ENCODE peak calls at places on chromosomes 13 and 19, in five cellular contexts. One of them, this sample, is unnamed.

GRCh38 chr19:33245948-33246728 is 20.5 kb upstream of the SLC7A10 start:
- DNase-seq in colonic mucosa: no peak
- DNase-seq in heart right ventricle: peak
- DNase-seq in GM20000: no peak
- DNase-seq in tibial artery: no peak
- DNase-seq in this sample: no peak

GRCh38 chr19:491146-491741 is 5.0 kb upstream of the MADCAM1 start:
- DNase-seq in heart right ventricle: peak
- DNase-seq in GM20000: no peak
- DNase-seq in tibial artery: no peak
- DNase-seq in colonic mucosa: no peak
- DNase-seq in this sample: no peak

GRCh38 chr19:10116085-10116865 is 3.4 kb downstream of the EIF3G start:
- DNase-seq in colonic mucosa: no peak
- DNase-seq in tibial artery: no peak
- DNase-seq in heart right ventricle: no peak
- DNase-seq in GM20000: no peak
- DNase-seq in this sample: no peak

GRCh38 chr13:82672248-82672647 is 1210.0 kb downstream of the SLITRK1 start:
- DNase-seq in GM20000: no peak
- DNase-seq in colonic mucosa: no peak
- DNase-seq in heart right ventricle: no peak
- DNase-seq in tibial artery: no peak
- DNase-seq in this sample: no peak

GRCh38 chr19:38388310-38389100 is at the start of gene SPRED3:
- DNase-seq in tibial artery: no peak
- DNase-seq in colonic mucosa: no peak
- DNase-seq in heart right ventricle: peak
- DNase-seq in GM20000: no peak
- DNase-seq in this sample: no peak

GRCh38 chr19:39502640-39503417 is 4.1 kb downstream of the DLL3 start:
- DNase-seq in heart right ventricle: peak
- DNase-seq in colonic mucosa: peak
- DNase-seq in tibial artery: no peak
- DNase-seq in GM20000: peak
- DNase-seq in this sample: peak

GRCh38 chr13:20404488-20405222 is 121.0 kb downstream of the CRYL1 start:
- DNase-seq in GM20000: no peak
- DNase-seq in tibial artery: no peak
- DNase-seq in colonic mucosa: no peak
- DNase-seq in heart right ventricle: no peak
- DNase-seq in this sample: no peak

GRCh38 chr13:21663197-21663596 is 7.7 kb upstream of the FGF9 start:
- DNase-seq in heart right ventricle: no peak
- DNase-seq in GM20000: no peak
- DNase-seq in tibial artery: no peak
- DNase-seq in colonic mucosa: peak
- DNase-seq in this sample: no peak

GRCh38 chr13:100789025-100789424 is 114.4 kb upstream of the TMTC4 start:
- DNase-seq in tibial artery: no peak
- DNase-seq in GM20000: no peak
- DNase-seq in heart right ventricle: no peak
- DNase-seq in colonic mucosa: no peak
- DNase-seq in this sample: no peak

GRCh38 chr19:45484273-45484945 is 12.4 kb downstream of the RTN2 start:
- DNase-seq in heart right ventricle: no peak
- DNase-seq in colonic mucosa: no peak
- DNase-seq in tibial artery: no peak
- DNase-seq in GM20000: no peak
- DNase-seq in this sample: no peak

GRCh38 chr13:94858856-94859811 is 146.8 kb upstream of the SOX21 start:
- DNase-seq in tibial artery: peak
- DNase-seq in GM20000: no peak
- DNase-seq in heart right ventricle: peak
- DNase-seq in colonic mucosa: peak
- DNase-seq in this sample: no peak

GRCh38 chr13:28501547-28501946 is 6.6 kb upstream of the FLT1 start:
- DNase-seq in GM20000: no peak
- DNase-seq in heart right ventricle: peak
- DNase-seq in colonic mucosa: no peak
- DNase-seq in tibial artery: no peak
- DNase-seq in this sample: no peak

GRCh38 chr19:17089238-17089637 is 13.7 kb downstream of the MYO9B start:
- DNase-seq in colonic mucosa: no peak
- DNase-seq in GM20000: no peak
- DNase-seq in heart right ventricle: no peak
- DNase-seq in tibial artery: no peak
- DNase-seq in this sample: no peak

DNA sequence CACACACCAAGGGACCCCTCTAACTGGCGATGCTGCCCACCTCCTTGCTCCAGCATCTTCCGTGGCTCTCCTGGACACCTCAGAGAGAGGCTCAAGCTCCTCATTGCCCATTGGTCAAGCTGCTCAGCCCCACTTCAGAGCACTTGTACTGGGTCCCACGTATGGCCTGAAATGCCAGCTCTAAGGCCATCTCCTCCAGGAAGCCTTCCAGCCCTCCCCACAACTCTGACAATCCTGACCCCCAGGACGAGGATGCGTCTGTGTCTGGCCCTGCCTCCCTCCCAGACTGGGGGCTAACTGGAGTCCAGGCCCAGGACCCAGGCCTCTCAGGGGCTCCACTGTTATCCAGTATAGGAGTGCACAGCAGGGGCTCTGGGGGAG is 7.9 kb upstream of the HOMER3 start:
- DNase-seq in GM20000: no peak
- DNase-seq in heart right ventricle: no peak
- DNase-seq in colonic mucosa: no peak
- DNase-seq in tibial artery: no peak
- DNase-seq in this sample: no peak
- TF ChIP-seq CTCF in GM20000: no peak
- TF ChIP-seq CTCF in heart right ventricle: no peak
- TF ChIP-seq CTCF in colonic mucosa: no peak
- TF ChIP-seq CTCF in tibial artery: no peak
- TF ChIP-seq CTCF in this sample: no peak

DNA sequence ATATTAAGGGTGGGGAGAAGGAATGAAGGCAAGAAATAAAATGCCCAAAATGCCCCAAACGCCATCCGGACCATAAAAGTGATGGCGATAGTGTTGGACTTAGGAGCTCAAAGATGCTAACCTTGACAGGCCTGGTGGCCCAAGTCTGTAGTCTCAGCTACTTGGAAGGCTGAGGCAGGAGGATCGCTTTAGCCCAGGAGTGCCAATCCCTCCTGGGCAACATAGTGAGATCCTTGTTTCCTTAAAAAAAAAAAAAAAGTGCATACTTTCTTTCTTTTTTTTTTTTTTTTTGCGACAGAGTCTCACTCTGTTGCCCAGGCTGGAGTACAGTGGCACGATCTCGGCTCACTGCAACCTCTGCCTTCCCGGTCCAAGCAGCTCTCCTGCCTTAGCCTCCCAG is 32.0 kb upstream of the MRI1 start:
- DNase-seq in colonic mucosa: no peak
- DNase-seq in GM20000: no peak
- DNase-seq in tibial artery: no peak
- DNase-seq in heart right ventricle: no peak
- DNase-seq in this sample: no peak
- TF ChIP-seq CTCF in colonic mucosa: no peak
- TF ChIP-seq CTCF in GM20000: no peak
- TF ChIP-seq CTCF in tibial artery: no peak
- TF ChIP-seq CTCF in heart right ventricle: no peak
- TF ChIP-seq CTCF in this sample: no peak

GRCh38 chr13:65615506-65615905 is 1614.6 kb downstream of the PCDH9 start:
- DNase-seq in colonic mucosa: no peak
- DNase-seq in tibial artery: no peak
- DNase-seq in GM20000: no peak
- DNase-seq in heart right ventricle: no peak
- DNase-seq in this sample: no peak

DNA sequence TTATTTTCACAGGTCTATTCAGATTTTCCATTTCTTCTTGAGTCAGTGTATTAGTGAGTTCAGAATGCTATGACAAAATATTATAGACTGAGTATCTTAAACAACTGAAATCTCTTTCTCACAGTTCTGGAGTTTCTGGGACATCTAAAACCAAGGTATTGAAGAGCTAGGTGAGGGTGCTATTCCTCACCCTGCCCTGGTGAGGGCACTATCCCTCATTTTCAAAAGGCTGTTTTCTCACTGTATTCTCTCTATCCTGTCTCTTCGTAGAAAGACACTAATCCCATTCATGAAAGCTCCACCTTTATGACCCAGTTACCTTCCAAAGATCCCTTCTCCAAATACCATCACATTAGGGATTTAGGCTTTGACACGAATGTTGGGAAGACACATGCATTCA is 1617.1 kb downstream of the PCDH9 start:
- DNase-seq in heart right ventricle: no peak
- DNase-seq in colonic mucosa: no peak
- DNase-seq in GM20000: no peak
- DNase-seq in tibial artery: no peak
- DNase-seq in this sample: no peak
- TF ChIP-seq CTCF in heart right ventricle: no peak
- TF ChIP-seq CTCF in colonic mucosa: no peak
- TF ChIP-seq CTCF in GM20000: no peak
- TF ChIP-seq CTCF in tibial artery: no peak
- TF ChIP-seq CTCF in this sample: no peak

GRCh38 chr19:18672606-18673337 is 10.7 kb upstream of the CRTC1 start:
- DNase-seq in colonic mucosa: no peak
- DNase-seq in GM20000: peak
- DNase-seq in heart right ventricle: no peak
- DNase-seq in tibial artery: peak
- DNase-seq in this sample: no peak

GRCh38 chr19:18677156-18677555 is 6.3 kb upstream of the CRTC1 start:
- DNase-seq in GM20000: no peak
- DNase-seq in tibial artery: no peak
- DNase-seq in colonic mucosa: no peak
- DNase-seq in heart right ventricle: no peak
- DNase-seq in this sample: no peak

GRCh38 chr19:18676692-18677091 is 6.8 kb upstream of the CRTC1 start:
- DNase-seq in colonic mucosa: no peak
- DNase-seq in heart right ventricle: no peak
- DNase-seq in GM20000: no peak
- DNase-seq in tibial artery: no peak
- DNase-seq in this sample: no peak

GRCh38 chr19:18674616-18675015 is 8.9 kb upstream of the CRTC1 start:
- DNase-seq in heart right ventricle: peak
- DNase-seq in colonic mucosa: no peak
- DNase-seq in tibial artery: no peak
- DNase-seq in GM20000: no peak
- DNase-seq in this sample: no peak

GRCh38 chr19:18675779-18676178 is 7.7 kb upstream of the CRTC1 start:
- DNase-seq in heart right ventricle: no peak
- DNase-seq in colonic mucosa: no peak
- DNase-seq in GM20000: peak
- DNase-seq in tibial artery: no peak
- DNase-seq in this sample: no peak
- TF ChIP-seq CTCF in heart right ventricle: no peak
- TF ChIP-seq CTCF in colonic mucosa: peak
- TF ChIP-seq CTCF in GM20000: peak
- TF ChIP-seq CTCF in tibial artery: no peak
- TF ChIP-seq CTCF in this sample: no peak

GRCh38 chr19:15288146-15288963 is 44.0 kb downstream of the BRD4 start:
- DNase-seq in heart right ventricle: no peak
- DNase-seq in colonic mucosa: no peak
- DNase-seq in GM20000: no peak
- DNase-seq in tibial artery: no peak
- DNase-seq in this sample: no peak
- TF ChIP-seq CTCF in heart right ventricle: no peak
- TF ChIP-seq CTCF in colonic mucosa: no peak
- TF ChIP-seq CTCF in GM20000: no peak
- TF ChIP-seq CTCF in tibial artery: no peak
- TF ChIP-seq CTCF in this sample: no peak

GRCh38 chr13:41942462-41943094 is 18.3 kb downstream of the VWA8 start:
- DNase-seq in colonic mucosa: no peak
- DNase-seq in heart right ventricle: no peak
- DNase-seq in tibial artery: no peak
- DNase-seq in GM20000: no peak
- DNase-seq in this sample: no peak
- TF ChIP-seq CTCF in colonic mucosa: peak
- TF ChIP-seq CTCF in heart right ventricle: no peak
- TF ChIP-seq CTCF in tibial artery: no peak
- TF ChIP-seq CTCF in GM20000: no peak
- TF ChIP-seq CTCF in this sample: no peak

GRCh38 chr13:36453518-36453917 is 21.2 kb downstream of the CCNA1 start:
- DNase-seq in colonic mucosa: no peak
- DNase-seq in heart right ventricle: no peak
- DNase-seq in tibial artery: no peak
- DNase-seq in GM20000: no peak
- DNase-seq in this sample: no peak
- TF ChIP-seq CTCF in colonic mucosa: no peak
- TF ChIP-seq CTCF in heart right ventricle: no peak
- TF ChIP-seq CTCF in tibial artery: no peak
- TF ChIP-seq CTCF in GM20000: no peak
- TF ChIP-seq CTCF in this sample: no peak

GRCh38 chr19:12890787-12891552 is at the start of gene GCDH:
- DNase-seq in heart right ventricle: peak
- DNase-seq in GM20000: peak
- DNase-seq in colonic mucosa: peak
- DNase-seq in tibial artery: peak
- DNase-seq in this sample: peak
- TF ChIP-seq CTCF in heart right ventricle: no peak
- TF ChIP-seq CTCF in GM20000: no peak
- TF ChIP-seq CTCF in colonic mucosa: no peak
- TF ChIP-seq CTCF in tibial artery: no peak
- TF ChIP-seq CTCF in this sample: no peak